ENCODE peak calls at places on chromosomes 4 and X, in five cellular contexts. One of them, this sample, is unnamed.

GRCh38 chrX:136866337-136867095 is 14.0 kb downstream of the RBMX start:
- DNase-seq in brain microvascular endothelial cell: no peak
- DNase-seq in islet precursor cell: no peak
- DNase-seq in heart right ventricle: no peak
- DNase-seq in substantia nigra: no peak
- DNase-seq in this sample: no peak

GRCh38 chr4:60482921-60483351 is 717.2 kb upstream of the ADGRL3 start:
- DNase-seq in brain microvascular endothelial cell: no peak
- DNase-seq in islet precursor cell: peak
- DNase-seq in heart right ventricle: no peak
- DNase-seq in substantia nigra: no peak
- DNase-seq in this sample: no peak

GRCh38 chrX:109299091-109299490 is 182.8 kb downstream of the GUCY2F start:
- DNase-seq in brain microvascular endothelial cell: no peak
- DNase-seq in islet precursor cell: no peak
- DNase-seq in heart right ventricle: no peak
- DNase-seq in substantia nigra: no peak
- DNase-seq in this sample: no peak

GRCh38 chr4:157076578-157076947 is 613 bp downstream of the GLRB start:
- DNase-seq in brain microvascular endothelial cell: no peak
- DNase-seq in islet precursor cell: no peak
- DNase-seq in heart right ventricle: no peak
- DNase-seq in substantia nigra: no peak
- DNase-seq in this sample: no peak

GRCh38 chr4:117691572-117692351 is 342.5 kb upstream of the NDST3 start:
- DNase-seq in brain microvascular endothelial cell: no peak
- DNase-seq in islet precursor cell: peak
- DNase-seq in heart right ventricle: no peak
- DNase-seq in substantia nigra: no peak
- DNase-seq in this sample: no peak

GRCh38 chr4:95546236-95546635 is 2.5 kb downstream of the UNC5C start:
- DNase-seq in brain microvascular endothelial cell: no peak
- DNase-seq in islet precursor cell: no peak
- DNase-seq in heart right ventricle: no peak
- DNase-seq in substantia nigra: no peak
- DNase-seq in this sample: peak

GRCh38 chr4:4461850-4462249 is 74.9 kb downstream of the NSG1 start:
- DNase-seq in brain microvascular endothelial cell: no peak
- DNase-seq in islet precursor cell: no peak
- DNase-seq in heart right ventricle: no peak
- DNase-seq in substantia nigra: no peak
- DNase-seq in this sample: no peak

GRCh38 chrX:78140206-78140605 is 756 bp upstream of the TAF9B start:
- DNase-seq in brain microvascular endothelial cell: no peak
- DNase-seq in islet precursor cell: no peak
- DNase-seq in heart right ventricle: no peak
- DNase-seq in substantia nigra: no peak
- DNase-seq in this sample: no peak

GRCh38 chrX:74242484-74243138 is 61.4 kb upstream of the ZCCHC13 start:
- DNase-seq in brain microvascular endothelial cell: no peak
- DNase-seq in islet precursor cell: no peak
- DNase-seq in heart right ventricle: no peak
- DNase-seq in substantia nigra: no peak
- DNase-seq in this sample: no peak

GRCh38 chr4:118799235-118799932 is 36.5 kb downstream of the SEC24D start:
- DNase-seq in brain microvascular endothelial cell: no peak
- DNase-seq in islet precursor cell: no peak
- DNase-seq in heart right ventricle: no peak
- DNase-seq in substantia nigra: no peak
- DNase-seq in this sample: no peak

GRCh38 chr4:74933562-74934015 is 673 bp downstream of the PARM1 start:
- DNase-seq in brain microvascular endothelial cell: no peak
- DNase-seq in islet precursor cell: no peak
- DNase-seq in heart right ventricle: peak
- DNase-seq in substantia nigra: no peak
- DNase-seq in this sample: no peak

GRCh38 chr4:7043521-7044414 is 596 bp downstream of the TADA2B start:
- DNase-seq in brain microvascular endothelial cell: no peak
- DNase-seq in islet precursor cell: peak
- DNase-seq in heart right ventricle: peak
- DNase-seq in substantia nigra: no peak
- DNase-seq in this sample: peak

GRCh38 chr4:170979736-170980135 is 833.5 kb upstream of the GALNTL6 start:
- DNase-seq in brain microvascular endothelial cell: peak
- DNase-seq in islet precursor cell: peak
- DNase-seq in heart right ventricle: no peak
- DNase-seq in substantia nigra: no peak
- DNase-seq in this sample: no peak

GRCh38 chr4:158018090-158018808 is 154.6 kb downstream of the GASK1B start:
- DNase-seq in brain microvascular endothelial cell: no peak
- DNase-seq in islet precursor cell: no peak
- DNase-seq in heart right ventricle: no peak
- DNase-seq in substantia nigra: no peak
- DNase-seq in this sample: peak

GRCh38 chr4:184983660-184984356 is 34.5 kb upstream of the HELT start:
- DNase-seq in brain microvascular endothelial cell: peak
- DNase-seq in islet precursor cell: peak
- DNase-seq in heart right ventricle: peak
- DNase-seq in substantia nigra: peak
- DNase-seq in this sample: no peak